ENCODE peak calls at places on chromosome 4, in seven cellular contexts. A is omental fat pad; B is stimulated activated naive CD8-positive, alpha-beta T cell treated with anti-CD3 and anti-CD28 coated beads, Interleukin-15, amount 100 ng/mL, for 72 hours; G is M059J; R is foreskin fibroblast; N is stimulated activated CD4-positive, alpha-beta T cell treated with anti-CD3 and anti-CD28 coated beads, Interleukin-12 subunit alpha, Interleukin-12 subunit beta, amount 100 ng/mL, for 48 hours; W is mesenteric fat pad. C is an unnamed sample.

GRCh38 chr4:172826346-172826745 is 342.3 kb upstream of the GALNT7 start:
- DNase-seq in A (no peak), B (no peak), G (no peak), R (peak), N (no peak), W (no peak), C (peak)

GRCh38 chr4:110586137-110586850 is 36.6 kb downstream of the PITX2 start:
- DNase-seq in A (no peak), B (no peak), G (peak), R (peak), N (no peak), W (no peak), C (peak)

GRCh38 chr4:179447308-179447707 is 2005.1 kb upstream of the AGA start:
- DNase-seq in A (no peak), B (no peak), G (peak), R (no peak), N (no peak), W (no peak), C (no peak)

GRCh38 chr4:73729534-73730165 is 10.7 kb upstream of the CXCL8 start:
- DNase-seq in A (no peak), B (no peak), G (peak), R (peak), N (no peak), W (no peak), C (peak)

GRCh38 chr4:1972414-1972813 is 36.4 kb downstream of the NELFA start:
- DNase-seq in A (no peak), B (no peak), G (no peak), R (no peak), N (no peak), W (no peak), C (no peak)

GRCh38 chr4:23857353-23857752 is 32.5 kb downstream of the PPARGC1A start:
- DNase-seq in A (no peak), B (no peak), G (peak), R (peak), N (no peak), W (no peak), C (no peak)

GRCh38 chr4:13367691-13368090 is 116.4 kb downstream of the RAB28 start:
- DNase-seq in A (no peak), B (no peak), G (no peak), R (no peak), N (no peak), W (no peak), C (no peak)

GRCh38 chr4:72318771-72319170 is 250.2 kb downstream of the ADAMTS3 start:
- DNase-seq in A (no peak), B (no peak), G (peak), R (peak), N (no peak), W (no peak), C (no peak)

GRCh38 chr4:60723796-60724195 is 476.3 kb upstream of the ADGRL3 start:
- DNase-seq in A (no peak), B (no peak), G (no peak), R (no peak), N (no peak), W (no peak), C (no peak)

GRCh38 chr4:3634281-3635089 is 102.3 kb upstream of the LRPAP1 start:
- DNase-seq in A (no peak), B (no peak), G (no peak), R (no peak), N (no peak), W (no peak), C (no peak)

GRCh38 chr4:8427761-8428287 is 12.7 kb downstream of the ACOX3 start:
- DNase-seq in A (no peak), B (no peak), G (peak), R (peak), N (no peak), W (no peak), C (no peak)

GRCh38 chr4:73019462-73020047 is 50.0 kb downstream of the COX18 start:
- DNase-seq in A (no peak), B (no peak), G (peak), R (peak), N (peak), W (no peak), C (peak)

GRCh38 chr4:187424636-187425035 is 570.9 kb upstream of the ZFP42 start:
- DNase-seq in A (no peak), B (no peak), G (no peak), R (no peak), N (no peak), W (no peak), C (no peak)

GRCh38 chr4:108540536-108540935 is 79.8 kb upstream of the RPL34 start:
- DNase-seq in A (no peak), B (no peak), G (peak), R (no peak), N (no peak), W (no peak), C (no peak)

GRCh38 chr4:47274931-47275330 is 188.6 kb downstream of the COMMD8 start:
- DNase-seq in A (no peak), B (no peak), G (peak), R (no peak), N (no peak), W (no peak), C (no peak)

GRCh38 chr4:162498168-162498567 is 334.4 kb upstream of the FSTL5 start:
- DNase-seq in A (no peak), B (no peak), G (no peak), R (no peak), N (no peak), W (no peak), C (no peak)

GRCh38 chr4:76950846-76951321 is 1.3 kb downstream of the SEPTIN11 start:
- DNase-seq in A (no peak), B (no peak), G (peak), R (peak), N (no peak), W (no peak), C (no peak)

GRCh38 chr4:152667781-152668180 is 12.0 kb downstream of the TMEM154 start:
- DNase-seq in A (no peak), B (no peak), G (no peak), R (no peak), N (no peak), W (no peak), C (no peak)

GRCh38 chr4:158571736-158572135 is 50.1 kb downstream of the RXFP1 start:
- DNase-seq in A (no peak), B (no peak), G (no peak), R (no peak), N (no peak), W (no peak), C (no peak)

GRCh38 chr4:40241936-40242590 is 45.2 kb downstream of the RHOH start:
- DNase-seq in A (no peak), B (no peak), G (no peak), R (no peak), N (no peak), W (no peak), C (no peak)